ENCODE peak calls at places on chromosomes 5 and 9, in ten cellular contexts. J is IMR-90, H is mucosa of descending colon, C is WTC11, P is HFF-Myc, T is stomach, X is suprapubic skin, M is HFFc6, S is BE2C, F is prostate gland. B is an unnamed sample.

GRCh38 chr9:91193658-91194391 is 167.9 kb downstream of the AUH start:
- DNase-seq in J (peak), H (peak), C (peak), P (no peak), T (peak), X (peak), M (peak), S (peak), F (peak), B (no peak)

GRCh38 chr9:115194216-115194615 is 76.3 kb upstream of the TNC start:
- DNase-seq in J (peak), H (no peak), C (no peak), P (no peak), T (no peak), X (no peak), M (no peak), S (no peak), F (no peak), B (no peak)

GRCh38 chr5:157816682-157817268 is 42.2 kb downstream of the CLINT1 start:
- DNase-seq in J (peak), H (no peak), C (no peak), P (no peak), T (no peak), X (no peak), M (no peak), S (no peak), F (no peak), B (no peak)

GRCh38 chr5:172501708-172502379 is 47.5 kb upstream of the SH3PXD2B start:
- DNase-seq in J (no peak), H (no peak), C (no peak), P (no peak), T (no peak), X (peak), M (no peak), S (no peak), F (peak), B (no peak)

GRCh38 chr9:91567642-91568274 is 144.1 kb upstream of the NFIL3 start:
- DNase-seq in J (no peak), H (no peak), C (no peak), P (no peak), T (no peak), X (no peak), M (no peak), S (no peak), F (no peak), B (no peak)

GRCh38 chr5:124634820-124635323 is 111.6 kb downstream of the ZNF608 start:
- DNase-seq in J (peak), H (no peak), C (no peak), P (no peak), T (no peak), X (no peak), M (peak), S (no peak), F (no peak), B (no peak)

GRCh38 chr9:37818849-37819248 is 18.3 kb downstream of the DCAF10 start:
- DNase-seq in J (no peak), H (no peak), C (no peak), P (no peak), T (no peak), X (no peak), M (no peak), S (no peak), F (no peak), B (no peak)

GRCh38 chr9:100111235-100111634 is 12.2 kb downstream of the INVS start:
- DNase-seq in J (peak), H (peak), C (no peak), P (peak), T (peak), X (peak), M (peak), S (peak), F (peak), B (peak)

GRCh38 chr5:80654054-80654390 is 430 bp upstream of the MSH3 start:
- DNase-seq in J (no peak), H (peak), C (no peak), P (no peak), T (no peak), X (no peak), M (no peak), S (no peak), F (no peak), B (no peak)

GRCh38 chr9:116383956-116384355 is 230.4 kb downstream of the PAPPA start:
- DNase-seq in J (peak), H (no peak), C (no peak), P (no peak), T (no peak), X (no peak), M (no peak), S (no peak), F (no peak), B (no peak)

GRCh38 chr9:7479300-7479699 is 320.3 kb downstream of the DMAC1 start:
- DNase-seq in J (peak), H (no peak), C (no peak), P (no peak), T (no peak), X (no peak), M (no peak), S (no peak), F (no peak), B (no peak)

GRCh38 chr9:134784612-134785305 is 95.9 kb upstream of the FCN2 start:
- DNase-seq in J (no peak), H (no peak), C (no peak), P (no peak), T (no peak), X (no peak), M (no peak), S (no peak), F (no peak), B (no peak)

GRCh38 chr9:134782921-134783698 is 97.5 kb upstream of the FCN2 start:
- DNase-seq in J (no peak), H (no peak), C (no peak), P (no peak), T (no peak), X (no peak), M (no peak), S (no peak), F (no peak), B (no peak)

GRCh38 chr9:134783699-134784039 is 96.9 kb upstream of the FCN2 start:
- DNase-seq in J (no peak), H (no peak), C (no peak), P (no peak), T (no peak), X (no peak), M (no peak), S (no peak), F (peak), B (no peak)

GRCh38 chr9:134779640-134780039 is 101.0 kb upstream of the FCN2 start:
- DNase-seq in J (no peak), H (no peak), C (no peak), P (no peak), T (no peak), X (no peak), M (no peak), S (no peak), F (no peak), B (no peak)

DNA sequence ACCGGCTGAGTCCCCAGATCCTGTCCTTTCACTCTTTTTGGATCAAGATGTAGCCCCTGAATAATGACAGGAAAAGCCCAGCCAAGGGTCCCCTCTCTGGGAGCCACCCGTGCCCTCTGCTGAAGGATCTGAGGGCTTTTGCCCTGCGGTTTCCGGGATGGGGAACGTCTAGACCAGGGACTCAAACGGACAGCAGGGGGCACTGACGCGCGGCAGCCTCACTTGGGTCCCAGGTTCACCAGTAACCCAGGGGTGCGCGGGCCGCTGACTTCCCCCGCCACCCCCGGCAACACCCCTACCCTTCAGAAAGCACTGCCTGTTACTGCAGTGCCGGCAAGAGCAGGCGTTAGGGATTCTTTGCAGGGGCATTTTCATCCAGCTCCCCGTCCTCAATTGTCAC is 98.7 kb upstream of the FCN2 start:
- DNase-seq in J (no peak), H (no peak), C (peak), P (no peak), T (no peak), X (no peak), M (no peak), S (peak), F (no peak), B (no peak)
- TF ChIP-seq CTCF in J (peak), H (no peak), C (no peak), P (peak), T (no peak), X (no peak), M (peak), S (peak), F (no peak), B (no peak)

GRCh38 chr5:111857633-111858032 is 100.6 kb upstream of the NREP start:
- DNase-seq in J (peak), H (no peak), C (no peak), P (no peak), T (no peak), X (no peak), M (peak), S (no peak), F (no peak), B (no peak)
- TF ChIP-seq CTCF in J (no peak), H (no peak), C (no peak), P (no peak), T (no peak), X (no peak), M (peak), S (no peak), F (no peak), B (no peak)

DNA sequence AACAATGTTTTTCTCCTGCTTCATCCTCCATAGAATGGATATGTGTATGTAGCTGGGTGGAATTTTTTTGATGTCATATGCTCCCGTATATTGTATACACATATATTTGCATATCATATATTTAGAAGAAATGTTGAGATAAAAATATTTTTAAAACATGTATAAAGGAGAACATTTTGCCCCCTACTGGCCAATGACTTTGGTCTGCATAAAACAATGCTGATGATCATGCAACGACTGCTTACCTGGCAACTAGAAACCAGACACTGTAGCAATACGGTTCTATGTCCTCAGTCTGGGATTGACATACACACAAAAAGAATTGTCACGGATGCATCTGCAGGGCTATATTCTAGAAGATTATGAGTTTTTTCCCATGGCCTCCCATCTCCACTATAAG is 503.6 kb downstream of the ELAVL2 start:
- DNase-seq in J (peak), H (no peak), C (no peak), P (no peak), T (no peak), X (no peak), M (no peak), S (no peak), F (no peak), B (no peak)
- TF ChIP-seq CTCF in J (peak), H (no peak), C (peak), P (no peak), T (no peak), X (no peak), M (peak), S (no peak), F (peak), B (peak)

DNA sequence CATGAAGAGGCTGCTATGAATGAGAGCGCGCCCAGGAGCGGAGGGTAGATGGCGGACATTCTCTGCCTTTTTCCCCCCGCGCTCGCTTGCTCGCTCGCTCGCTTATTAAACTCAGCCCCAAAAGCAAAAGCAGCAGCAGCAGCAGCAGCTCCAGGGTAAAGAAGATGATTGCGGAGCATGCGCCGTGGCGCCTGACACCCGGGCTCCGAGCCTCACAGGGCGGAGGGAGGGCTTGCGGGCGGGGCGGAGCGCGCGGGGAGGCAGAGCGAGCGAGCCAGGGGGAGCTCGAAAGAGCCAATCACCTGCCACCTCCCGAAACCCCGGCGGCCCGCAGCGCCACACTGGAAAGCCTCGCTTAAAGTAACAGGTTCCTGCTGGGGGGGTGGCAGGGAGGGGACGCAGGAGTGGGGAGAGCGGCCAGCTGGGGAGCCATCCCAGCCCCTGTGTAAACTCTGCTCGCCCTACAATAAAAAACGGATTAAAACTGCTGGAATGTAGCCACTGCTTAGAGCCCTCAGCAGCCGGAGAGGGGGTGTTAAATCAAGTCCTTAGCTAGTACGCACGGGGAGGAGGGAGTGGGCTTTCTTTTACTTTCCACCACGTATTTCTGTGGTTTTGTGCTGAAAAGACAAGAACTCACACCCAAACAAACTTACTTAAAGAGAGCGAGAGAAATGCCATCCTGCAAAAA is at the start of gene MLLT3:
- DNase-seq in J (peak), H (peak), C (peak), P (peak), T (peak), X (peak), M (peak), S (peak), F (peak), B (no peak)
- TF ChIP-seq CTCF in J (no peak), H (no peak), C (no peak), P (no peak), T (no peak), X (no peak), M (peak), S (no peak), F (peak), B (no peak)

B was measured in epithelial cell of proximal tubule.